ENCODE peak calls at places on chromosomes 2 and 18, in five cellular contexts. A is cardiac muscle cell; X is pancreas; O is PC-9; J is activated CD4-positive, CD25-positive, alpha-beta regulatory T cell treated with anti-CD3 and anti-CD28 coated beads, Interleukin-2, amount 50 U/mL, for 72 hours. C is an unnamed sample.

GRCh38 chr2:196592331-196592911 is 47.1 kb upstream of the CCDC150 start:
- DNase-seq in J (no peak), X (peak), A (peak), O (peak), C (no peak)

GRCh38 chr18:56112013-56112749 is 524.2 kb upstream of the TCF4 start:
- DNase-seq in X (no peak), O (no peak), J (no peak), A (peak), C (no peak)

GRCh38 chr2:157830696-157831570 is 45.2 kb downstream of the ACVR1 start:
- DNase-seq in A (peak), O (no peak), X (no peak), J (no peak), C (no peak)

GRCh38 chr2:38806001-38806400 is 28.0 kb downstream of the GEMIN6 start:
- DNase-seq in J (no peak), A (no peak), X (no peak), O (no peak), C (no peak)

GRCh38 chr2:234682492-234683228 is 185.8 kb upstream of the ARL4C start:
- DNase-seq in O (no peak), J (no peak), X (no peak), A (no peak), C (no peak)

GRCh38 chr2:119659601-119660342 is 19.2 kb upstream of the TMEM177 start:
- DNase-seq in O (peak), A (peak), J (peak), X (no peak), C (no peak)

GRCh38 chr2:136028001-136028400 is 42.6 kb upstream of the DARS1 start:
- DNase-seq in A (no peak), O (no peak), J (no peak), X (no peak), C (no peak)

GRCh38 chr2:40346535-40347354 is 105.1 kb downstream of the SLC8A1 start:
- DNase-seq in X (no peak), J (no peak), A (peak), O (no peak), C (no peak)

GRCh38 chr2:234496442-234496834 is 443 bp downstream of the ARL4C start:
- DNase-seq in X (no peak), O (peak), A (no peak), J (peak), C (peak)

GRCh38 chr18:446941-447560 is 53.5 kb downstream of the COLEC12 start:
- DNase-seq in O (no peak), X (no peak), A (peak), J (no peak), C (no peak)

GRCh38 chr18:79510046-79510685 is 114.4 kb downstream of the NFATC1 start:
- DNase-seq in A (no peak), X (no peak), J (no peak), O (no peak), C (no peak)

GRCh38 chr2:186543561-186544131 is 46.2 kb upstream of the ITGAV start:
- DNase-seq in O (no peak), J (no peak), X (no peak), A (peak), C (no peak)

GRCh38 chr2:168577885-168578284 is 121.8 kb downstream of the CERS6 start:
- DNase-seq in X (no peak), A (no peak), O (no peak), J (no peak), C (no peak)

GRCh38 chr2:229586746-229587705 is 127.3 kb downstream of the DNER start:
- DNase-seq in O (peak), J (no peak), A (peak), X (peak), C (no peak)

GRCh38 chr18:2338601-2339000 is 232.7 kb downstream of the METTL4 start:
- DNase-seq in J (no peak), X (no peak), O (no peak), A (no peak), C (no peak)

GRCh38 chr2:116416988-116417387 is 1397.5 kb upstream of the DDX18 start:
- DNase-seq in X (no peak), A (no peak), O (no peak), J (no peak), C (no peak)

C was measured in activated effector memory CD4-positive, alpha-beta T cell treated with Interleukin-2 at 50 U/mL for 16 hours.